ENCODE peak calls at places on chromosomes 13 and 19, in six cellular contexts. One of them, this sample, is unnamed.

GRCh38 chr19:862529-863304 is 3.3 kb downstream of the CFD start:
- DNase-seq in naive thymus-derived CD4-positive, alpha-beta T cell: peak; percentile 81
- DNase-seq in pancreas: peak; percentile 81
- DNase-seq in thoracic aorta: no peak
- DNase-seq in endothelial cell: peak; percentile 56
- DNase-seq in choroid plexus epithelial cell: peak; percentile 54
- DNase-seq in this sample: no peak

GRCh38 chr13:52832268-52832667 is 16.2 kb downstream of the PCDH8 start:
- DNase-seq in naive thymus-derived CD4-positive, alpha-beta T cell: no peak
- DNase-seq in pancreas: no peak
- DNase-seq in thoracic aorta: no peak
- DNase-seq in endothelial cell: no peak
- DNase-seq in choroid plexus epithelial cell: no peak
- DNase-seq in this sample: no peak

GRCh38 chr13:21079761-21080730 is 18.7 kb upstream of the LATS2 start:
- DNase-seq in naive thymus-derived CD4-positive, alpha-beta T cell: no peak
- DNase-seq in pancreas: no peak
- DNase-seq in thoracic aorta: no peak
- DNase-seq in endothelial cell: peak; percentile 31
- DNase-seq in choroid plexus epithelial cell: peak; percentile 89
- DNase-seq in this sample: peak; percentile 73

GRCh38 chr19:31316201-31316951 is 32.9 kb downstream of the TSHZ3 start:
- DNase-seq in naive thymus-derived CD4-positive, alpha-beta T cell: no peak
- DNase-seq in pancreas: no peak
- DNase-seq in thoracic aorta: no peak
- DNase-seq in endothelial cell: no peak
- DNase-seq in choroid plexus epithelial cell: peak; percentile 86
- DNase-seq in this sample: no peak

GRCh38 chr19:40908981-40909380 is 26.9 kb upstream of the CYP2A7 start:
- DNase-seq in naive thymus-derived CD4-positive, alpha-beta T cell: peak; percentile 43
- DNase-seq in pancreas: no peak
- DNase-seq in thoracic aorta: no peak
- DNase-seq in endothelial cell: peak; percentile 50
- DNase-seq in choroid plexus epithelial cell: peak; percentile 69
- DNase-seq in this sample: no peak

GRCh38 chr19:35468637-35469036 is 20.6 kb downstream of the FFAR2 start:
- DNase-seq in naive thymus-derived CD4-positive, alpha-beta T cell: peak; percentile 64
- DNase-seq in pancreas: peak; percentile 60
- DNase-seq in thoracic aorta: no peak
- DNase-seq in endothelial cell: peak; percentile 56
- DNase-seq in choroid plexus epithelial cell: peak; percentile 71
- DNase-seq in this sample: no peak

GRCh38 chr13:40494513-40494912 is 171.9 kb downstream of the FOXO1 start:
- DNase-seq in naive thymus-derived CD4-positive, alpha-beta T cell: peak; percentile 59
- DNase-seq in pancreas: no peak
- DNase-seq in thoracic aorta: no peak
- DNase-seq in endothelial cell: no peak
- DNase-seq in choroid plexus epithelial cell: peak; percentile 75
- DNase-seq in this sample: no peak

GRCh38 chr19:33273881-33274662 is 28.3 kb downstream of the CEBPA start:
- DNase-seq in naive thymus-derived CD4-positive, alpha-beta T cell: no peak
- DNase-seq in pancreas: peak; percentile 30
- DNase-seq in thoracic aorta: peak; percentile 18
- DNase-seq in endothelial cell: peak; percentile 31
- DNase-seq in choroid plexus epithelial cell: peak; percentile 92
- DNase-seq in this sample: peak; percentile 29

GRCh38 chr13:49374585-49375290 is 69.1 kb downstream of the CAB39L start:
- DNase-seq in naive thymus-derived CD4-positive, alpha-beta T cell: no peak
- DNase-seq in pancreas: no peak
- DNase-seq in thoracic aorta: no peak
- DNase-seq in endothelial cell: no peak
- DNase-seq in choroid plexus epithelial cell: peak; percentile 88
- DNase-seq in this sample: peak; percentile 53

GRCh38 chr13:50261502-50261901 is 246.3 kb downstream of the KCNRG start:
- DNase-seq in naive thymus-derived CD4-positive, alpha-beta T cell: no peak
- DNase-seq in pancreas: no peak
- DNase-seq in thoracic aorta: no peak
- DNase-seq in endothelial cell: no peak
- DNase-seq in choroid plexus epithelial cell: no peak
- DNase-seq in this sample: no peak

GRCh38 chr19:39325778-39326680 is 5.4 kb upstream of the LRFN1 start:
- DNase-seq in naive thymus-derived CD4-positive, alpha-beta T cell: no peak
- DNase-seq in pancreas: no peak
- DNase-seq in thoracic aorta: no peak
- DNase-seq in endothelial cell: no peak
- DNase-seq in choroid plexus epithelial cell: no peak
- DNase-seq in this sample: no peak

This sample was measured in BJ.